ENCODE peak calls at places on chromosomes 7 and 10, in nine cellular contexts. One of them, this sample, is unnamed.

GRCh38 chr10:50511512-50512213 is 112.1 kb downstream of the SGMS1 start:
- DNase-seq in anterior cingulate cortex: no peak
- DNase-seq in activated gamma-delta T cell treated with anti-CD3 and anti-CD28 coated beads, Interleukin-2, amount 50 U/mL, for 16 hours: no peak
- DNase-seq in GM04503: no peak
- DNase-seq in LoVo: no peak
- DNase-seq in foreskin keratinocyte: peak
- DNase-seq in mucosa of gallbladder: no peak
- DNase-seq in stimulated activated CD4-positive, alpha-beta T cell treated with anti-CD3 and anti-CD28 coated beads, Interleukin-1b, Interleukin-23, amount 100 ng/mL, for 24 hours: no peak
- DNase-seq in effector memory CD8-positive, alpha-beta T cell: no peak
- DNase-seq in this sample: no peak

GRCh38 chr7:12570529-12571461 is at the start of gene SCIN:
- DNase-seq in anterior cingulate cortex: no peak
- DNase-seq in activated gamma-delta T cell treated with anti-CD3 and anti-CD28 coated beads, Interleukin-2, amount 50 U/mL, for 16 hours: no peak
- DNase-seq in GM04503: no peak
- DNase-seq in LoVo: peak
- DNase-seq in foreskin keratinocyte: no peak
- DNase-seq in mucosa of gallbladder: peak
- DNase-seq in stimulated activated CD4-positive, alpha-beta T cell treated with anti-CD3 and anti-CD28 coated beads, Interleukin-1b, Interleukin-23, amount 100 ng/mL, for 24 hours: no peak
- DNase-seq in effector memory CD8-positive, alpha-beta T cell: no peak
- DNase-seq in this sample: peak

GRCh38 chr7:135923700-135924261 is 53.4 kb downstream of the MTPN start:
- DNase-seq in anterior cingulate cortex: no peak
- DNase-seq in activated gamma-delta T cell treated with anti-CD3 and anti-CD28 coated beads, Interleukin-2, amount 50 U/mL, for 16 hours: no peak
- DNase-seq in GM04503: peak
- DNase-seq in LoVo: peak
- DNase-seq in foreskin keratinocyte: peak
- DNase-seq in mucosa of gallbladder: no peak
- DNase-seq in stimulated activated CD4-positive, alpha-beta T cell treated with anti-CD3 and anti-CD28 coated beads, Interleukin-1b, Interleukin-23, amount 100 ng/mL, for 24 hours: no peak
- DNase-seq in effector memory CD8-positive, alpha-beta T cell: no peak
- DNase-seq in this sample: no peak

GRCh38 chr10:102597131-102597891 is 47.0 kb upstream of the TRIM8 start:
- DNase-seq in anterior cingulate cortex: no peak
- DNase-seq in activated gamma-delta T cell treated with anti-CD3 and anti-CD28 coated beads, Interleukin-2, amount 50 U/mL, for 16 hours: no peak
- DNase-seq in GM04503: no peak
- DNase-seq in LoVo: no peak
- DNase-seq in foreskin keratinocyte: no peak
- DNase-seq in mucosa of gallbladder: no peak
- DNase-seq in stimulated activated CD4-positive, alpha-beta T cell treated with anti-CD3 and anti-CD28 coated beads, Interleukin-1b, Interleukin-23, amount 100 ng/mL, for 24 hours: no peak
- DNase-seq in effector memory CD8-positive, alpha-beta T cell: no peak
- DNase-seq in this sample: no peak

GRCh38 chr7:131106681-131107342 is 220.9 kb upstream of the MKLN1 start:
- DNase-seq in anterior cingulate cortex: peak
- DNase-seq in activated gamma-delta T cell treated with anti-CD3 and anti-CD28 coated beads, Interleukin-2, amount 50 U/mL, for 16 hours: peak
- DNase-seq in GM04503: peak
- DNase-seq in LoVo: peak
- DNase-seq in foreskin keratinocyte: no peak
- DNase-seq in mucosa of gallbladder: peak
- DNase-seq in stimulated activated CD4-positive, alpha-beta T cell treated with anti-CD3 and anti-CD28 coated beads, Interleukin-1b, Interleukin-23, amount 100 ng/mL, for 24 hours: no peak
- DNase-seq in effector memory CD8-positive, alpha-beta T cell: peak
- DNase-seq in this sample: peak

GRCh38 chr10:9643782-9644181 is 1373.9 kb upstream of the CELF2 start:
- DNase-seq in anterior cingulate cortex: no peak
- DNase-seq in activated gamma-delta T cell treated with anti-CD3 and anti-CD28 coated beads, Interleukin-2, amount 50 U/mL, for 16 hours: no peak
- DNase-seq in GM04503: no peak
- DNase-seq in LoVo: no peak
- DNase-seq in foreskin keratinocyte: no peak
- DNase-seq in mucosa of gallbladder: no peak
- DNase-seq in stimulated activated CD4-positive, alpha-beta T cell treated with anti-CD3 and anti-CD28 coated beads, Interleukin-1b, Interleukin-23, amount 100 ng/mL, for 24 hours: no peak
- DNase-seq in effector memory CD8-positive, alpha-beta T cell: no peak
- DNase-seq in this sample: no peak

GRCh38 chr7:129771201-129771927 is 159.8 kb downstream of the NRF1 start:
- DNase-seq in anterior cingulate cortex: no peak
- DNase-seq in activated gamma-delta T cell treated with anti-CD3 and anti-CD28 coated beads, Interleukin-2, amount 50 U/mL, for 16 hours: no peak
- DNase-seq in GM04503: no peak
- DNase-seq in LoVo: no peak
- DNase-seq in foreskin keratinocyte: no peak
- DNase-seq in mucosa of gallbladder: no peak
- DNase-seq in stimulated activated CD4-positive, alpha-beta T cell treated with anti-CD3 and anti-CD28 coated beads, Interleukin-1b, Interleukin-23, amount 100 ng/mL, for 24 hours: no peak
- DNase-seq in effector memory CD8-positive, alpha-beta T cell: no peak
- DNase-seq in this sample: no peak

GRCh38 chr10:42812028-42812427 is 29.4 kb downstream of the BMS1 start:
- DNase-seq in anterior cingulate cortex: no peak
- DNase-seq in activated gamma-delta T cell treated with anti-CD3 and anti-CD28 coated beads, Interleukin-2, amount 50 U/mL, for 16 hours: no peak
- DNase-seq in GM04503: no peak
- DNase-seq in LoVo: no peak
- DNase-seq in foreskin keratinocyte: no peak
- DNase-seq in mucosa of gallbladder: no peak
- DNase-seq in stimulated activated CD4-positive, alpha-beta T cell treated with anti-CD3 and anti-CD28 coated beads, Interleukin-1b, Interleukin-23, amount 100 ng/mL, for 24 hours: no peak
- DNase-seq in effector memory CD8-positive, alpha-beta T cell: no peak
- DNase-seq in this sample: no peak

GRCh38 chr7:155247479-155248365 is 50.0 kb upstream of the INSIG1 start:
- DNase-seq in anterior cingulate cortex: no peak
- DNase-seq in activated gamma-delta T cell treated with anti-CD3 and anti-CD28 coated beads, Interleukin-2, amount 50 U/mL, for 16 hours: no peak
- DNase-seq in GM04503: no peak
- DNase-seq in LoVo: no peak
- DNase-seq in foreskin keratinocyte: peak
- DNase-seq in mucosa of gallbladder: no peak
- DNase-seq in stimulated activated CD4-positive, alpha-beta T cell treated with anti-CD3 and anti-CD28 coated beads, Interleukin-1b, Interleukin-23, amount 100 ng/mL, for 24 hours: no peak
- DNase-seq in effector memory CD8-positive, alpha-beta T cell: no peak
- DNase-seq in this sample: no peak

GRCh38 chr10:93553501-93554374 is 12.7 kb upstream of the FFAR4 start:
- DNase-seq in anterior cingulate cortex: no peak
- DNase-seq in activated gamma-delta T cell treated with anti-CD3 and anti-CD28 coated beads, Interleukin-2, amount 50 U/mL, for 16 hours: no peak
- DNase-seq in GM04503: no peak
- DNase-seq in LoVo: no peak
- DNase-seq in foreskin keratinocyte: no peak
- DNase-seq in mucosa of gallbladder: no peak
- DNase-seq in stimulated activated CD4-positive, alpha-beta T cell treated with anti-CD3 and anti-CD28 coated beads, Interleukin-1b, Interleukin-23, amount 100 ng/mL, for 24 hours: no peak
- DNase-seq in effector memory CD8-positive, alpha-beta T cell: no peak
- DNase-seq in this sample: no peak

GRCh38 chr10:44627591-44628354 is 242.9 kb upstream of the CXCL12 start:
- DNase-seq in anterior cingulate cortex: no peak
- DNase-seq in activated gamma-delta T cell treated with anti-CD3 and anti-CD28 coated beads, Interleukin-2, amount 50 U/mL, for 16 hours: no peak
- DNase-seq in GM04503: peak
- DNase-seq in LoVo: no peak
- DNase-seq in foreskin keratinocyte: peak
- DNase-seq in mucosa of gallbladder: no peak
- DNase-seq in stimulated activated CD4-positive, alpha-beta T cell treated with anti-CD3 and anti-CD28 coated beads, Interleukin-1b, Interleukin-23, amount 100 ng/mL, for 24 hours: no peak
- DNase-seq in effector memory CD8-positive, alpha-beta T cell: no peak
- DNase-seq in this sample: no peak

GRCh38 chr10:3213174-3213573 is 40.6 kb upstream of the PITRM1 start:
- DNase-seq in anterior cingulate cortex: no peak
- DNase-seq in activated gamma-delta T cell treated with anti-CD3 and anti-CD28 coated beads, Interleukin-2, amount 50 U/mL, for 16 hours: no peak
- DNase-seq in GM04503: no peak
- DNase-seq in LoVo: no peak
- DNase-seq in foreskin keratinocyte: no peak
- DNase-seq in mucosa of gallbladder: no peak
- DNase-seq in stimulated activated CD4-positive, alpha-beta T cell treated with anti-CD3 and anti-CD28 coated beads, Interleukin-1b, Interleukin-23, amount 100 ng/mL, for 24 hours: no peak
- DNase-seq in effector memory CD8-positive, alpha-beta T cell: no peak
- DNase-seq in this sample: peak

GRCh38 chr10:128035557-128035973 is 90.7 kb downstream of the MKI67 start:
- DNase-seq in anterior cingulate cortex: no peak
- DNase-seq in activated gamma-delta T cell treated with anti-CD3 and anti-CD28 coated beads, Interleukin-2, amount 50 U/mL, for 16 hours: peak
- DNase-seq in GM04503: no peak
- DNase-seq in LoVo: no peak
- DNase-seq in foreskin keratinocyte: no peak
- DNase-seq in mucosa of gallbladder: peak
- DNase-seq in stimulated activated CD4-positive, alpha-beta T cell treated with anti-CD3 and anti-CD28 coated beads, Interleukin-1b, Interleukin-23, amount 100 ng/mL, for 24 hours: peak
- DNase-seq in effector memory CD8-positive, alpha-beta T cell: peak
- DNase-seq in this sample: peak

GRCh38 chr7:32142649-32143048 is 72.4 kb upstream of the PDE1C start:
- DNase-seq in anterior cingulate cortex: no peak
- DNase-seq in activated gamma-delta T cell treated with anti-CD3 and anti-CD28 coated beads, Interleukin-2, amount 50 U/mL, for 16 hours: no peak
- DNase-seq in GM04503: no peak
- DNase-seq in LoVo: no peak
- DNase-seq in foreskin keratinocyte: no peak
- DNase-seq in mucosa of gallbladder: no peak
- DNase-seq in stimulated activated CD4-positive, alpha-beta T cell treated with anti-CD3 and anti-CD28 coated beads, Interleukin-1b, Interleukin-23, amount 100 ng/mL, for 24 hours: no peak
- DNase-seq in effector memory CD8-positive, alpha-beta T cell: no peak
- DNase-seq in this sample: no peak

GRCh38 chr7:43758861-43759683 is 592 bp downstream of the BLVRA start:
- DNase-seq in anterior cingulate cortex: peak
- DNase-seq in activated gamma-delta T cell treated with anti-CD3 and anti-CD28 coated beads, Interleukin-2, amount 50 U/mL, for 16 hours: peak
- DNase-seq in GM04503: no peak
- DNase-seq in LoVo: peak
- DNase-seq in foreskin keratinocyte: no peak
- DNase-seq in mucosa of gallbladder: peak
- DNase-seq in stimulated activated CD4-positive, alpha-beta T cell treated with anti-CD3 and anti-CD28 coated beads, Interleukin-1b, Interleukin-23, amount 100 ng/mL, for 24 hours: no peak
- DNase-seq in effector memory CD8-positive, alpha-beta T cell: peak
- DNase-seq in this sample: peak

GRCh38 chr10:131102147-131102546 is 209.4 kb downstream of the TCERG1L start:
- DNase-seq in anterior cingulate cortex: no peak
- DNase-seq in activated gamma-delta T cell treated with anti-CD3 and anti-CD28 coated beads, Interleukin-2, amount 50 U/mL, for 16 hours: no peak
- DNase-seq in GM04503: no peak
- DNase-seq in LoVo: no peak
- DNase-seq in foreskin keratinocyte: no peak
- DNase-seq in mucosa of gallbladder: no peak
- DNase-seq in stimulated activated CD4-positive, alpha-beta T cell treated with anti-CD3 and anti-CD28 coated beads, Interleukin-1b, Interleukin-23, amount 100 ng/mL, for 24 hours: no peak
- DNase-seq in effector memory CD8-positive, alpha-beta T cell: no peak
- DNase-seq in this sample: no peak

GRCh38 chr7:157853789-157854065 is 516.9 kb downstream of the DNAJB6 start:
- DNase-seq in anterior cingulate cortex: no peak
- DNase-seq in activated gamma-delta T cell treated with anti-CD3 and anti-CD28 coated beads, Interleukin-2, amount 50 U/mL, for 16 hours: no peak
- DNase-seq in GM04503: no peak
- DNase-seq in LoVo: no peak
- DNase-seq in foreskin keratinocyte: no peak
- DNase-seq in mucosa of gallbladder: no peak
- DNase-seq in stimulated activated CD4-positive, alpha-beta T cell treated with anti-CD3 and anti-CD28 coated beads, Interleukin-1b, Interleukin-23, amount 100 ng/mL, for 24 hours: no peak
- DNase-seq in effector memory CD8-positive, alpha-beta T cell: no peak
- DNase-seq in this sample: no peak